ENCODE peak calls at places on chromosomes 11 and 22, in seven cellular contexts. Z is suprapubic skin, B is skeletal muscle cell, Y is WERI-Rb-1, N is OCI-LY7, A is neuronal stem cell, C is ascending aorta. V is an unnamed sample.

GRCh38 chr11:130166457-130166784 is 6.8 kb downstream of the ST14 start:
- DNase-seq in Z (no peak), B (peak; percentile 84), Y (peak; percentile 67), N (peak; percentile 92), A (no peak), C (no peak), V (no peak)

GRCh38 chr11:6606471-6607189 is 3.1 kb downstream of the ILK start:
- DNase-seq in Z (peak; percentile 94), B (peak; percentile 82), Y (peak; percentile 92), N (peak; percentile 52), A (peak; percentile 84), C (peak; percentile 98), V (peak; percentile 98)

GRCh38 chr11:63889344-63889743 is 27.6 kb downstream of the RCOR2 start:
- DNase-seq in Z (no peak), B (no peak), Y (no peak), N (no peak), A (no peak), C (no peak), V (no peak)

GRCh38 chr11:57283231-57283990 is 41.3 kb downstream of the TNKS1BP1 start:
- DNase-seq in Z (no peak), B (no peak), Y (no peak), N (no peak), A (no peak), C (no peak), V (peak; percentile 66)

GRCh38 chr11:126080206-126080941 is 17.7 kb upstream of the CDON start:
- DNase-seq in Z (no peak), B (no peak), Y (no peak), N (no peak), A (no peak), C (no peak), V (peak; percentile 77)

GRCh38 chr11:19432370-19433163 is 191.8 kb upstream of the E2F8 start:
- DNase-seq in Z (no peak), B (peak; percentile 91), Y (no peak), N (peak; percentile 77), A (no peak), C (no peak), V (peak; percentile 61)

GRCh38 chr22:37223965-37224551 is 11.8 kb upstream of the SSTR3 start:
- DNase-seq in Z (no peak), B (no peak), Y (no peak), N (no peak), A (no peak), C (no peak), V (no peak)

GRCh38 chr22:26763633-26764295 is 106.4 kb downstream of the MIAT start:
- DNase-seq in Z (no peak), B (peak; percentile 21), Y (no peak), N (no peak), A (no peak), C (no peak), V (peak; percentile 58)

GRCh38 chr22:49211176-49211575 is 616.5 kb downstream of the BRD1 start:
- DNase-seq in Z (peak; percentile 21), B (no peak), Y (no peak), N (no peak), A (no peak), C (peak; percentile 19), V (peak; percentile 11)

GRCh38 chr22:36640106-36640672 is 63.4 kb downstream of the CACNG2 start:
- DNase-seq in Z (no peak), B (no peak), Y (no peak), N (no peak), A (no peak), C (no peak), V (peak; percentile 57)

GRCh38 chr11:72818971-72819370 is 4.8 kb downstream of the ATG16L2 start:
- DNase-seq in Z (no peak), B (no peak), Y (no peak), N (no peak), A (no peak), C (no peak), V (no peak)

GRCh38 chr11:94100253-94100652 is 28.4 kb upstream of the PANX1 start:
- DNase-seq in Z (no peak), B (no peak), Y (no peak), N (no peak), A (no peak), C (no peak), V (no peak)

GRCh38 chr22:26174280-26174679 is 5.0 kb downstream of the SEZ6L start:
- DNase-seq in Z (peak; percentile 62), B (no peak), Y (peak; percentile 57), N (no peak), A (no peak), C (no peak), V (peak; percentile 91)

GRCh38 chr11:134124660-134125451 is 56.0 kb downstream of the JAM3 start:
- DNase-seq in Z (peak; percentile 84), B (no peak), Y (no peak), N (no peak), A (peak; percentile 47), C (no peak), V (peak; percentile 89)
- H3K4me3 ChIP-seq in Z (peak overlapping the region; percentile 49), B (peak overlapping the region; percentile 45), Y (no peak overlapping the region), N (no peak overlapping the region), A (peak overlapping the region; percentile 27), C (peak overlapping the region; percentile 56), V (peak overlapping the region; percentile 67)

DNA sequence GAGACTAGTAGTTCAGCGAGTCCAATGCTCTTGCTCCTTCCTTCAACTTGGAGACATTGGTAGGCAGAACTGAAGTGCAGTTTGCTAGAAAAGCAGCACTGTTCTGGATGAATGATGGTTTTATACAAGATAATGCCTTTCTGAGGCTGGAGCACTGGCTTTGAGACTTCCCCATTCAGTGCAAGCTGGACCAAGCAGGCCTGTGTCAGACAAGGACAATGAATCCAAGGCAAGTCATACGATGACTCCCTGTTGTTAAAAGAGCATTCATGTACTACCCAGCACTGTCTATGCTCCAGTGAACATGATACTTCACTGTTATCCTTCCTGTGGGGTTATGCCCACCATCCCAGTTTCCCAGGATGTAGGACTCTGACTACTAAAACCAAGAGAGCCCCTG is 242.3 kb upstream of the RAG2 start:
- DNase-seq in Z (no peak), B (no peak), Y (no peak), N (no peak), A (no peak), C (no peak), V (no peak)
- H3K4me3 ChIP-seq in Z (no peak overlapping the region), B (no peak overlapping the region), Y (no peak overlapping the region), N (no peak overlapping the region), A (no peak overlapping the region), C (no peak overlapping the region), V (no peak overlapping the region)

GRCh38 chr22:30823015-30823370 is 128.3 kb downstream of the OSBP2 start:
- DNase-seq in Z (peak; percentile 59), B (no peak), Y (no peak), N (no peak), A (no peak), C (peak; percentile 27), V (peak; percentile 82)
- H3K4me3 ChIP-seq in Z (peak overlapping the region; percentile 46), B (peak overlapping the region; percentile 54), Y (no peak overlapping the region), N (no peak overlapping the region), A (no peak overlapping the region), C (no peak overlapping the region), V (peak overlapping the region; percentile 73)

GRCh38 chr11:35141034-35141433 is 2.1 kb downstream of the CD44 start:
- DNase-seq in Z (no peak), B (no peak), Y (no peak), N (no peak), A (no peak), C (no peak), V (no peak)
- H3K4me3 ChIP-seq in Z (peak overlapping the region; percentile 93), B (peak overlapping the region; percentile 79), Y (no peak overlapping the region), N (no peak overlapping the region), A (no peak overlapping the region), C (peak overlapping the region; percentile 70), V (no peak overlapping the region)

GRCh38 chr11:128904303-128904871 is 13.2 kb downstream of the KCNJ5 start:
- DNase-seq in Z (no peak), B (no peak), Y (no peak), N (no peak), A (no peak), C (no peak), V (peak; percentile 70)

GRCh38 chr11:128904872-128905344 is 13.8 kb downstream of the KCNJ5 start:
- DNase-seq in Z (no peak), B (no peak), Y (no peak), N (no peak), A (no peak), C (no peak), V (peak; percentile 81)

GRCh38 chr11:128905345-128906184 is 14.4 kb downstream of the KCNJ5 start:
- DNase-seq in Z (no peak), B (no peak), Y (no peak), N (no peak), A (no peak), C (no peak), V (peak; percentile 90)

GRCh38 chr11:128908391-128909246 is 17.5 kb downstream of the KCNJ5 start:
- DNase-seq in Z (no peak), B (no peak), Y (no peak), N (no peak), A (no peak), C (peak; percentile 85), V (no peak)

GRCh38 chr11:128906185-128907065 is 15.3 kb downstream of the KCNJ5 start:
- DNase-seq in Z (no peak), B (no peak), Y (no peak), N (no peak), A (no peak), C (no peak), V (no peak)
- H3K4me3 ChIP-seq in Z (peak overlapping the region; percentile 65), B (no peak overlapping the region), Y (no peak overlapping the region), N (no peak overlapping the region), A (no peak overlapping the region), C (peak overlapping the region; percentile 83), V (peak overlapping the region; percentile 70)

GRCh38 chr11:69375316-69376154 is 81.6 kb downstream of the MYEOV start:
- DNase-seq in Z (peak; percentile 77), B (no peak), Y (peak; percentile 2), N (no peak), A (no peak), C (peak; percentile 46), V (peak; percentile 38)

GRCh38 chr11:69377953-69378302 is 84.0 kb downstream of the MYEOV start:
- DNase-seq in Z (no peak), B (no peak), Y (no peak), N (no peak), A (no peak), C (no peak), V (no peak)

GRCh38 chr11:69374110-69374981 is 80.4 kb downstream of the MYEOV start:
- DNase-seq in Z (peak; percentile 77), B (no peak), Y (peak; percentile 6), N (peak; percentile 29), A (no peak), C (peak; percentile 55), V (peak; percentile 53)

GRCh38 chr11:69377029-69377952 is 83.3 kb downstream of the MYEOV start:
- DNase-seq in Z (peak; percentile 67), B (no peak), Y (no peak), N (no peak), A (no peak), C (no peak), V (no peak)

DNA sequence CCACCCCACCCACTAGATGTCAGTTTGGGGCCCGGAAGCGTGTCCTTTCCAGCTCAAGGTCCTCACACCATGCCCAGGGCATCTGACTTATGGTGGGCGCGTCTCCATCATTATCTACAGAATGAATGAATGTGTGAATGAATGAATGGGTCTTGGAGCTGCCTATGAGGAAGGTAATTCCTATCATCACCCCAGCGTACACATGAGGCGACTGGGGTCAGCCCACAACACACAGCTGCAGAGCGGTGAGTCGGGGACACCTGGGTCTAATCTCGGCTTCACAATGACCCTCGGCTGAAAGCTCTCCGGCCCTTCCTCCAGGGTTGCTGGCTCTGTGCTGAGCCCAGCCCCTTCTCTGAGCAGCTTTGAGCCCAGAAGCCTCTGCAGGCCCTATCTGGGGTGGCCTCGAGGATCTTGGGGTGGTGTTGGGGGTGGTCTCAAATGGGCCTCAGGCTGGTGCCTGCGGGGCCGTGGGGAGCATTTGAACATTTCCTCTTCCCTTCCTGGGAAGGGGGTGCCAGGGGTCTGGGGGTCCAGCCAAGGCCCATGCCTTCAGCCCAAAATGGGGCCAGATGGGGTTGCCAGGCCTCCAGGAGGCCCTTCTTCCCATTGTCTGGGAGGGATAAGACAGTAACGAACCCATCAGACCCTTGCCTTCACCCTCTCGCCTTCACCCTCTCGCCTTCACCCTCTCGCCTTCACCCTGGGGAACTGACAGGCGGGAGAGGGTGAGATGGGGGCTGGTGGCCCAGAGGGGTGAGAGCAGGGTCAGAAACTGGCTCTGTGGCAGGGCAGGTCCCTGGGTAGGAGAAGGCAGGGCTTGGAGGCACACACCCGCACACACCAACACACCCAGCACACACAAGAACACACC is 82.4 kb downstream of the MYEOV start:
- DNase-seq in Z (peak; percentile 57), B (no peak), Y (no peak), N (no peak), A (no peak), C (peak; percentile 44), V (no peak)
- H3K4me3 ChIP-seq in Z (peak overlapping the region; percentile 24), B (no peak overlapping the region), Y (no peak overlapping the region), N (no peak overlapping the region), A (no peak overlapping the region), C (no peak overlapping the region), V (no peak overlapping the region)